ENCODE peak calls at places on chromosomes 3 and 15, in nine cellular contexts. I, A, R, H, V, P, J, L and T are unnamed samples.

GRCh38 chr15:56759450-56759845 is 26.1 kb upstream of the ZNF280D start:
- DNase-seq in I (peak; percentile 67), A (no peak), R (peak; percentile 37), H (peak; percentile 93), V (peak; percentile 91), P (no peak), J (peak; percentile 75), L (peak; percentile 83), T (peak; percentile 96)

GRCh38 chr3:70832811-70833509 is 520.5 kb upstream of the MDFIC2 start:
- DNase-seq in I (no peak), A (peak; percentile 50), R (peak; percentile 64), H (peak; percentile 71), V (peak; percentile 25), P (no peak), J (no peak), L (peak; percentile 94), T (peak; percentile 93)

GRCh38 chr3:147730311-147730710 is 321.1 kb downstream of the ZIC1 start:
- DNase-seq in I (no peak), A (peak; percentile 5), R (no peak), H (no peak), V (no peak), P (no peak), J (no peak), L (no peak), T (no peak)

GRCh38 chr3:128084675-128085021 is 32.4 kb downstream of the SEC61A1 start:
- DNase-seq in I (no peak), A (no peak), R (no peak), H (no peak), V (no peak), P (no peak), J (no peak), L (peak; percentile 30), T (no peak)

GRCh38 chr3:43696881-43697280 is 6.1 kb downstream of the ABHD5 start:
- DNase-seq in I (no peak), A (no peak), R (no peak), H (no peak), V (peak; percentile 5), P (no peak), J (no peak), L (no peak), T (no peak)

GRCh38 chr15:64527263-64527984 is 67.0 kb downstream of the ZNF609 start:
- DNase-seq in I (no peak), A (no peak), R (peak; percentile 76), H (peak; percentile 72), V (peak; percentile 37), P (no peak), J (no peak), L (peak; percentile 70), T (peak; percentile 68)

GRCh38 chr3:176919836-176920760 is 277.2 kb downstream of the TBL1XR1 start:
- DNase-seq in I (no peak), A (peak; percentile 96), R (no peak), H (peak; percentile 72), V (peak; percentile 63), P (no peak), J (no peak), L (peak; percentile 53), T (peak; percentile 96)

GRCh38 chr3:190446492-190447301 is 3.0 kb downstream of the TMEM207 start:
- DNase-seq in I (no peak), A (no peak), R (no peak), H (no peak), V (peak; percentile 10), P (no peak), J (no peak), L (peak; percentile 21), T (no peak)

GRCh38 chr15:58864602-58865419 is 68.7 kb downstream of the SLTM start:
- DNase-seq in I (peak; percentile 60), A (no peak), R (peak; percentile 60), H (peak; percentile 33), V (peak; percentile 24), P (peak; percentile 28), J (peak; percentile 81), L (peak; percentile 25), T (peak; percentile 17)

GRCh38 chr3:61250784-61251173 is 473 bp downstream of the FHIT start:
- DNase-seq in I (peak; percentile 54), A (peak; percentile 7), R (peak; percentile 55), H (no peak), V (peak; percentile 2), P (peak; percentile 13), J (peak; percentile 9), L (peak; percentile 4), T (peak; percentile 1)

GRCh38 chr15:61131598-61131954 is 97.5 kb downstream of the RORA start:
- DNase-seq in I (no peak), A (no peak), R (no peak), H (no peak), V (no peak), P (no peak), J (no peak), L (no peak), T (no peak)

GRCh38 chr15:72785452-72786243 is 2.1 kb upstream of the ADPGK start:
- DNase-seq in I (no peak), A (no peak), R (no peak), H (no peak), V (peak; percentile 92), P (no peak), J (no peak), L (no peak), T (peak; percentile 64)

GRCh38 chr3:21894459-21895083 is 143.6 kb upstream of the ZNF385D start:
- DNase-seq in I (no peak), A (peak; percentile 2), R (peak; percentile 56), H (peak; percentile 57), V (peak; percentile 57), P (no peak), J (peak; percentile 17), L (peak; percentile 65), T (peak; percentile 32)

GRCh38 chr3:33315826-33316225 is 38.6 kb downstream of the FBXL2 start:
- DNase-seq in I (no peak), A (no peak), R (no peak), H (peak; percentile 87), V (no peak), P (no peak), J (no peak), L (peak; percentile 71), T (peak; percentile 68)

GRCh38 chr3:61926913-61927312 is 365.5 kb downstream of the PTPRG start:
- DNase-seq in I (no peak), A (no peak), R (no peak), H (peak; percentile 84), V (peak; percentile 51), P (no peak), J (no peak), L (peak; percentile 79), T (peak; percentile 50)

GRCh38 chr3:36488077-36488789 is 107.9 kb downstream of the STAC start:
- DNase-seq in I (no peak), A (no peak), R (no peak), H (peak; percentile 7), V (no peak), P (no peak), J (peak; percentile 36), L (no peak), T (no peak)

GRCh38 chr3:189701934-189702693 is 70.9 kb downstream of the TP63 start:
- DNase-seq in I (no peak), A (no peak), R (no peak), H (no peak), V (no peak), P (no peak), J (no peak), L (peak; percentile 35), T (no peak)

GRCh38 chr3:14988988-14989394 is 41.6 kb downstream of the NR2C2 start:
- DNase-seq in I (no peak), A (peak; percentile 32), R (peak; percentile 18), H (no peak), V (peak; percentile 4), P (peak; percentile 81), J (no peak), L (no peak), T (no peak)

GRCh38 chr3:58260733-58261132 is 23.1 kb downstream of the ABHD6 start:
- DNase-seq in I (no peak), A (peak; percentile 12), R (no peak), H (peak; percentile 29), V (peak; percentile 93), P (no peak), J (no peak), L (no peak), T (peak; percentile 74)